ENCODE peak calls at places on chromosome 1, in five cellular contexts. One of them, this sample, is unnamed.

GRCh38 chr1:67987046-67987799 is 63.2 kb downstream of the DIRAS3 start:
- DNase-seq in naive thymus-derived CD4-positive, alpha-beta T cell: no peak
- DNase-seq in psoas muscle: no peak
- DNase-seq in midbrain: no peak
- DNase-seq in EH: peak; percentile 92
- DNase-seq in this sample: peak; percentile 15

GRCh38 chr1:165355977-165356811 is at the start of gene LMX1A:
- DNase-seq in psoas muscle: peak; percentile 67
- DNase-seq in midbrain: no peak
- DNase-seq in EH: peak; percentile 3
- DNase-seq in naive thymus-derived CD4-positive, alpha-beta T cell: no peak
- DNase-seq in this sample: peak; percentile 5

GRCh38 chr1:159250817-159251216 is 46.1 kb downstream of the ACKR1 start:
- DNase-seq in naive thymus-derived CD4-positive, alpha-beta T cell: no peak
- DNase-seq in midbrain: no peak
- DNase-seq in EH: peak; percentile 1
- DNase-seq in psoas muscle: no peak
- DNase-seq in this sample: no peak

GRCh38 chr1:24503870-24504523 is 1.4 kb downstream of the RCAN3 start:
- DNase-seq in psoas muscle: no peak
- DNase-seq in midbrain: no peak
- DNase-seq in naive thymus-derived CD4-positive, alpha-beta T cell: peak; percentile 35
- DNase-seq in EH: no peak
- DNase-seq in this sample: no peak

GRCh38 chr1:8263806-8264205 is 54.1 kb upstream of the SLC45A1 start:
- DNase-seq in EH: peak; percentile 9
- DNase-seq in midbrain: no peak
- DNase-seq in psoas muscle: no peak
- DNase-seq in naive thymus-derived CD4-positive, alpha-beta T cell: no peak
- DNase-seq in this sample: no peak

GRCh38 chr1:42000781-42001180 is 82.1 kb upstream of the HIVEP3 start:
- DNase-seq in EH: no peak
- DNase-seq in naive thymus-derived CD4-positive, alpha-beta T cell: no peak
- DNase-seq in psoas muscle: no peak
- DNase-seq in midbrain: no peak
- DNase-seq in this sample: no peak

GRCh38 chr1:19463204-19463803 is 22.0 kb downstream of the CAPZB start:
- DNase-seq in naive thymus-derived CD4-positive, alpha-beta T cell: peak; percentile 84
- DNase-seq in psoas muscle: no peak
- DNase-seq in EH: no peak
- DNase-seq in midbrain: no peak
- DNase-seq in this sample: no peak

GRCh38 chr1:25821630-25822091 is 1.9 kb downstream of the MTFR1L start:
- DNase-seq in midbrain: no peak
- DNase-seq in psoas muscle: peak; percentile 69
- DNase-seq in naive thymus-derived CD4-positive, alpha-beta T cell: no peak
- DNase-seq in EH: peak; percentile 44
- DNase-seq in this sample: peak; percentile 15

GRCh38 chr1:65813956-65814355 is 21.3 kb downstream of the PDE4B start:
- DNase-seq in EH: peak; percentile 41
- DNase-seq in naive thymus-derived CD4-positive, alpha-beta T cell: no peak
- DNase-seq in midbrain: peak; percentile 41
- DNase-seq in psoas muscle: no peak
- DNase-seq in this sample: peak; percentile 72

GRCh38 chr1:110687244-110687643 is 12.5 kb upstream of the KCNA3 start:
- DNase-seq in EH: peak; percentile 23
- DNase-seq in naive thymus-derived CD4-positive, alpha-beta T cell: no peak
- DNase-seq in midbrain: no peak
- DNase-seq in psoas muscle: no peak
- DNase-seq in this sample: no peak

GRCh38 chr1:231076802-231077201 is 36.7 kb upstream of the FAM89A start:
- DNase-seq in naive thymus-derived CD4-positive, alpha-beta T cell: no peak
- DNase-seq in midbrain: no peak
- DNase-seq in psoas muscle: no peak
- DNase-seq in EH: no peak
- DNase-seq in this sample: no peak

GRCh38 chr1:85224734-85225623 is 24.2 kb upstream of the SYDE2 start:
- DNase-seq in EH: peak; percentile 44
- DNase-seq in midbrain: no peak
- DNase-seq in psoas muscle: no peak
- DNase-seq in naive thymus-derived CD4-positive, alpha-beta T cell: no peak
- DNase-seq in this sample: peak; percentile 39

GRCh38 chr1:936348-936747 is 12.6 kb downstream of the SAMD11 start:
- DNase-seq in EH: no peak
- DNase-seq in psoas muscle: no peak
- DNase-seq in naive thymus-derived CD4-positive, alpha-beta T cell: no peak
- DNase-seq in midbrain: no peak
- DNase-seq in this sample: no peak

GRCh38 chr1:214377886-214378285 is 96.9 kb downstream of the SMYD2 start:
- DNase-seq in naive thymus-derived CD4-positive, alpha-beta T cell: no peak
- DNase-seq in midbrain: no peak
- DNase-seq in psoas muscle: no peak
- DNase-seq in EH: peak; percentile 94
- DNase-seq in this sample: peak; percentile 81

GRCh38 chr1:57908471-57908870 is 484.6 kb upstream of the DAB1 start:
- DNase-seq in naive thymus-derived CD4-positive, alpha-beta T cell: no peak
- DNase-seq in midbrain: no peak
- DNase-seq in EH: no peak
- DNase-seq in psoas muscle: no peak
- DNase-seq in this sample: no peak

GRCh38 chr1:187409341-187409740 is 580.6 kb downstream of the PLA2G4A start:
- DNase-seq in psoas muscle: no peak
- DNase-seq in midbrain: no peak
- DNase-seq in naive thymus-derived CD4-positive, alpha-beta T cell: no peak
- DNase-seq in EH: peak; percentile 13
- DNase-seq in this sample: peak; percentile 35

GRCh38 chr1:168092566-168093355 is 44.0 kb downstream of the GPR161 start:
- DNase-seq in midbrain: no peak
- DNase-seq in naive thymus-derived CD4-positive, alpha-beta T cell: no peak
- DNase-seq in EH: peak; percentile 39
- DNase-seq in psoas muscle: no peak
- DNase-seq in this sample: no peak

GRCh38 chr1:7745783-7746182 is 25.3 kb upstream of the VAMP3 start:
- DNase-seq in midbrain: no peak
- DNase-seq in EH: no peak
- DNase-seq in psoas muscle: no peak
- DNase-seq in naive thymus-derived CD4-positive, alpha-beta T cell: no peak
- DNase-seq in this sample: no peak

GRCh38 chr1:230137328-230137815 is 70.3 kb downstream of the GALNT2 start:
- DNase-seq in psoas muscle: no peak
- DNase-seq in naive thymus-derived CD4-positive, alpha-beta T cell: no peak
- DNase-seq in midbrain: no peak
- DNase-seq in EH: no peak
- DNase-seq in this sample: no peak